ENCODE peak calls at places on chromosomes 2 and 18, in six cellular contexts. U is cardiac fibroblast, R is PC-9, D is RWPE2, E is PC-3, A is brain microvascular endothelial cell. T is an unnamed sample.

GRCh38 chr2:137775529-137775928 is 188.7 kb upstream of the HNMT start:
- DNase-seq in U (no peak), R (no peak), A (no peak), D (no peak), E (peak), T (no peak)

GRCh38 chr18:1011342-1011741 is 106.7 kb downstream of the ADCYAP1 start:
- DNase-seq in U (peak), R (no peak), E (no peak), A (no peak), D (no peak), T (no peak)

GRCh38 chr2:25491966-25492532 is 150.3 kb upstream of the DNMT3A start:
- DNase-seq in E (peak), A (no peak), U (peak), R (peak), D (no peak), T (no peak)

GRCh38 chr2:199379251-199379650 is 78.5 kb downstream of the SATB2 start:
- DNase-seq in D (no peak), E (peak), A (peak), U (no peak), R (peak), T (no peak)

GRCh38 chr2:73993376-73993775 is 8.7 kb downstream of the TET3 start:
- DNase-seq in R (peak), U (no peak), E (peak), A (no peak), D (no peak), T (no peak)

GRCh38 chr2:205610437-205610836 is 71.9 kb upstream of the NRP2 start:
- DNase-seq in E (peak), R (no peak), U (no peak), D (no peak), A (no peak), T (no peak)

GRCh38 chr2:176392744-176393414 is 123.6 kb downstream of the MTX2 start:
- DNase-seq in E (no peak), U (no peak), A (no peak), D (no peak), R (no peak), T (no peak)

GRCh38 chr2:230416061-230416721 is at the start of gene SP100:
- DNase-seq in A (peak), D (no peak), E (peak), U (peak), R (peak), T (peak)

GRCh38 chr2:238163494-238164198 is 4.9 kb downstream of the ERFE start:
- DNase-seq in D (peak), E (no peak), R (no peak), A (no peak), U (no peak), T (no peak)

GRCh38 chr18:13520306-13520705 is 206.1 kb downstream of the FAM210A start:
- DNase-seq in D (no peak), U (no peak), E (no peak), R (no peak), A (no peak), T (no peak)

GRCh38 chr2:11395971-11396689 is 51.7 kb upstream of the ROCK2 start:
- DNase-seq in E (no peak), A (no peak), R (no peak), U (no peak), D (no peak), T (no peak)

GRCh38 chr18:28005164-28005563 is 171.8 kb downstream of the CDH2 start:
- DNase-seq in R (no peak), A (no peak), U (no peak), D (no peak), E (no peak), T (no peak)
- TF ChIP-seq CTCF in R (no peak), A (no peak), U (no peak), D (no peak), E (no peak), T (no peak)

GRCh38 chr18:62524443-62525200 is 1.8 kb downstream of the ZCCHC2 start:
- DNase-seq in D (peak), A (peak), R (no peak), E (peak), U (peak), T (no peak)
- H3K4me3 ChIP-seq in D (peak), A (peak), R (peak), E (peak), U (peak), T (peak)

DNA sequence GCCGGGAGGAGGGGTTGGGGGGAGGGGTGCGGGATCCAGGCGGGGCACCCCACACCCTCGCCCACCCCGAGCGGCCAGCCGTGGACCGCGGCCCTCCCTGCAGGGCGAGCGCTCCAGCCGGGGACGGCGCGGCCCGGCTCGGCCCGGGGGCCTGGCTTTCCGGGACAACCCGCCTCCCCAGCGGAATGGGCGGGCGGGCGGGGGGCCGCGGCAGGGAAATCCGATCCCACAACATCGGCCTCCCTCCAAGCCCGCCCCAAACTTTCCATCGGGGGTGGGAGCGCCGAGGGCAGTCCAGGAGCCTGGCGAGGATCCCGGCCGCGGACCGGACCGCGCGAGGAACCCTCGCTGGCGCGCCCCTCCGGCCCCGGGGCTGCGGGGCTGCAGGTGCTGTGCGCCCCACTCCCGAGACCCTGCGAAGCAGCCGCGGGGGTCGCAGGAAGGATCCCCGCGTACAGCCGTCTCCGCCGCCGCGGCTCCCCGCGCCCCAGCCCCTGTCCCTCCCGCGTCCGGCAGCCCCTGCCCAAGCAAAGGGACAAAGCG is 528 bp downstream of the SEMA4C start:
- DNase-seq in U (peak), A (peak), D (no peak), E (peak), R (peak), T (no peak)
- TF ChIP-seq CTCF in U (no peak), A (no peak), D (peak), E (peak), R (peak), T (no peak)

DNA sequence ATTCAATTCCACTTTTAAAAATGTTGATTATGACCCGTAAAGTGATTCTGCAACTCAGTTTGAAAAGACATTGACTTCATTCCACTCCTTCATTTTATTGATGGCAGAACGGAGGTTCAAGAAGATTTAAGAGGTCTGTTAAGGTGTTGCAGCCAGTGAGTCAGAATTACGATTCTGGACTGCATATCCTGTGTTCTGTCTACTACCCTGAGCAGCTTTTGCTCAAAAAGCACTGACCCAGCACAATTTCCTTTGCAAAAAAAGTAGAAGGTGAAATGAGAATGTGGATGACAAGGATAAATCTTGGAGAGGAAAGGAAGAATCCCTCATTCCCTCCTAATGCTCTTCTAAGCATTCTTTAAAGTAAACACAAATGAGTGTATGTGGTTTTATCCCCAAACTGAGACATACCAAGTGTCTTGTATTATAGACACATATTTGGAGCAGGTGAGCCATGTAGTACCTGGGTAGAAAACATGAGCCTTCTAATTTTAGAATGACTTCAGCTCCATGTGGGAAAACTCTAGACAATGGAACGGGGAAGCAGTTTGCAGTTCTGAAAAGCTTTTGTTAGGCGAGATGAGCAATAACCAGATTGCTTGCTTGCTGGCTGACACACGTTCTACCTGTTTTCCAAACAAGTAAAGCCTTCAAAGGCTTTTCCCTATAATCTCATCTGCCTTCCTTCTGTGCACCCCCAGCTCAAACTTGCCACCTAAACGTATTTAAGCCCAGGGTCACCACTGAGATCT is 44.7 kb downstream of the TGFA start:
- DNase-seq in U (no peak), D (no peak), A (no peak), E (peak), R (peak), T (no peak)
- H3K4me3 ChIP-seq in U (no peak), D (no peak), A (no peak), E (peak), R (peak), T (no peak)

GRCh38 chr2:240856151-240856980 is 12.3 kb upstream of the AGXT start:
- DNase-seq in R (no peak), D (no peak), E (no peak), A (no peak), U (no peak), T (no peak)
- TF ChIP-seq CTCF in R (peak), D (peak), E (peak), A (peak), U (peak), T (peak)

DNA sequence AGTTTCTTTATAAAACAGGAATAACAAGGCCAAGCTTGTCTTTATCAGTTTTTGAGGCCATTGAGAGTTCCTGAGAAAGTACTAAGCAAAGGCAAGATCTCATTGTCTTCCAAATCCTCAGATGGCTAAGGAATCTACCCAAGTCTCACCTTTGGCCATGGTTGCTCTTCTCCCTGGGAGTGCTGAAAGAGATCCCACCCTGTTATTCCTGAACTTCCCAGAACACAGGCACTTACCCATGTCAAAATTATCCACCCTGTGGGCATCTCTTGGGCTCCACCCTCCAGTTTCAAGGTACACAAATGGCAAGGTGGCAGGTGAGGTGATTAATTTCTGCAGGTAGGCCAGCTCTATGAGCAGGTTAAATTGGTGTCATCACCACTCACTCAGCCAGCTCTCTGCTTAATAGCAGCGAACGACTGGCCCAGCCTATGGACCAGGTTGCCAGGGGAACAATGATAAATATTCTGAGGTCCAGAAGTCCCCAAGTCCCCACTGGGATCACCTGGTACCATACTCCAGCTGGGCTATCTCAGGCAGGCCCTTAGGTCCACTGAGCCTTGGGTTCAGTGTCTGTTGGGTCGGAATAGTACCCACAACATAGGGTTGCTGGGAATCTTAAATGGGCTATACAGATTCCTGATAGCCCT is 2.3 kb upstream of the SPRED2 start:
- DNase-seq in R (peak), E (no peak), U (no peak), D (no peak), A (no peak), T (no peak)
- H3K4me3 ChIP-seq in R (peak), E (no peak), U (no peak), D (no peak), A (no peak), T (no peak)

T was measured in GM12864.